ENCODE peak calls at places on chromosomes 16 and 17, in five cellular contexts. One of them, this sample, is unnamed. For H3K36me3, the result is how much of the 10 kb centered on the place peaks cover.

GRCh38 chr16:11493531-11493929 is 93.2 kb downstream of the LITAF start:
- DNase-seq in tibial artery: no peak
- DNase-seq in OCI-LY7: peak
- DNase-seq in transverse colon: no peak
- DNase-seq in neural progenitor cell: no peak
- DNase-seq in this sample: no peak

GRCh38 chr17:9982159-9982558 is 77.1 kb upstream of the RCVRN start:
- DNase-seq in tibial artery: no peak
- DNase-seq in OCI-LY7: no peak
- DNase-seq in transverse colon: peak
- DNase-seq in neural progenitor cell: peak
- DNase-seq in this sample: no peak

GRCh38 chr17:64129515-64129764 is 504 bp downstream of the ERN1 start:
- DNase-seq in neural progenitor cell: no peak
- DNase-seq in tibial artery: no peak
- DNase-seq in OCI-LY7: no peak
- DNase-seq in transverse colon: no peak
- DNase-seq in this sample: no peak

GRCh38 chr17:72373910-72374741 is 253.3 kb downstream of the SOX9 start:
- DNase-seq in transverse colon: no peak
- DNase-seq in OCI-LY7: no peak
- DNase-seq in tibial artery: no peak
- DNase-seq in neural progenitor cell: peak
- DNase-seq in this sample: no peak

GRCh38 chr17:73605444-73605843 is 38.8 kb downstream of the SDK2 start:
- DNase-seq in neural progenitor cell: no peak
- DNase-seq in transverse colon: no peak
- DNase-seq in tibial artery: no peak
- DNase-seq in OCI-LY7: no peak
- DNase-seq in this sample: no peak

GRCh38 chr16:10298416-10298815 is 87.4 kb upstream of the ATF7IP2 start:
- DNase-seq in tibial artery: no peak
- DNase-seq in neural progenitor cell: no peak
- DNase-seq in OCI-LY7: no peak
- DNase-seq in transverse colon: no peak
- DNase-seq in this sample: no peak

GRCh38 chr16:10387378-10387681 is 1.5 kb downstream of the ATF7IP2 start:
- DNase-seq in neural progenitor cell: no peak
- DNase-seq in tibial artery: no peak
- DNase-seq in OCI-LY7: no peak
- DNase-seq in transverse colon: no peak
- DNase-seq in this sample: no peak

GRCh38 chr17:16085066-16085699 is 85.6 kb downstream of the TTC19 start:
- DNase-seq in OCI-LY7: no peak
- DNase-seq in tibial artery: no peak
- DNase-seq in transverse colon: no peak
- DNase-seq in neural progenitor cell: no peak
- DNase-seq in this sample: no peak

GRCh38 chr17:77480509-77481215 is 339.9 kb downstream of the SEC14L1 start:
- DNase-seq in OCI-LY7: no peak
- DNase-seq in tibial artery: no peak
- DNase-seq in transverse colon: no peak
- DNase-seq in neural progenitor cell: peak
- DNase-seq in this sample: no peak

GRCh38 chr17:27810902-27811557 is 10.7 kb upstream of the NOS2 start:
- DNase-seq in neural progenitor cell: no peak
- DNase-seq in transverse colon: no peak
- DNase-seq in tibial artery: no peak
- DNase-seq in OCI-LY7: no peak
- DNase-seq in this sample: no peak

GRCh38 chr17:19248923-19249574 is 11.9 kb downstream of the EPN2 start:
- DNase-seq in OCI-LY7: no peak
- DNase-seq in tibial artery: peak
- DNase-seq in neural progenitor cell: no peak
- DNase-seq in transverse colon: peak
- DNase-seq in this sample: no peak

GRCh38 chr16:67555795-67556212 is 6.5 kb upstream of the CTCF start:
- DNase-seq in neural progenitor cell: no peak
- DNase-seq in transverse colon: no peak
- DNase-seq in OCI-LY7: peak
- DNase-seq in tibial artery: no peak
- DNase-seq in this sample: peak

GRCh38 chr16:73878616-73879015 is 418.0 kb upstream of the PSMD7 start:
- DNase-seq in transverse colon: no peak
- DNase-seq in neural progenitor cell: peak
- DNase-seq in OCI-LY7: peak
- DNase-seq in tibial artery: no peak
- DNase-seq in this sample: no peak

GRCh38 chr17:74512624-74513084 is 18.6 kb downstream of the CD300LB start:
- DNase-seq in transverse colon: no peak
- DNase-seq in neural progenitor cell: no peak
- DNase-seq in tibial artery: no peak
- DNase-seq in OCI-LY7: no peak
- DNase-seq in this sample: no peak

GRCh38 chr16:83969771-83970429 is 1.9 kb downstream of the NECAB2 start:
- DNase-seq in OCI-LY7: no peak
- DNase-seq in transverse colon: no peak
- DNase-seq in neural progenitor cell: peak
- DNase-seq in tibial artery: no peak
- DNase-seq in this sample: no peak

GRCh38 chr16:50835358-50836060 is 93.6 kb downstream of the CYLD start:
- DNase-seq in transverse colon: no peak
- DNase-seq in OCI-LY7: no peak
- DNase-seq in neural progenitor cell: no peak
- DNase-seq in tibial artery: no peak
- DNase-seq in this sample: no peak

GRCh38 chr17:73566905-73567782 is 77.1 kb downstream of the SDK2 start:
- DNase-seq in neural progenitor cell: peak
- DNase-seq in tibial artery: no peak
- DNase-seq in transverse colon: no peak
- DNase-seq in OCI-LY7: peak
- DNase-seq in this sample: peak

GRCh38 chr16:51150894-51151320 is at the start of gene SALL1:
- DNase-seq in transverse colon: no peak
- DNase-seq in OCI-LY7: no peak
- DNase-seq in neural progenitor cell: peak
- DNase-seq in tibial artery: no peak
- DNase-seq in this sample: no peak

GRCh38 chr16:74025-74424 is 1.6 kb upstream of the RHBDF1 start:
- DNase-seq in OCI-LY7: no peak
- DNase-seq in tibial artery: no peak
- DNase-seq in neural progenitor cell: no peak
- DNase-seq in transverse colon: no peak
- DNase-seq in this sample: no peak

GRCh38 chr16:31323959-31324629 is 30.9 kb upstream of the ITGAX start:
- DNase-seq in transverse colon: no peak
- DNase-seq in OCI-LY7: no peak
- DNase-seq in tibial artery: no peak
- DNase-seq in neural progenitor cell: no peak
- DNase-seq in this sample: no peak

GRCh38 chr16:31710880-31711279 is 162.7 kb upstream of the ZNF267 start:
- DNase-seq in OCI-LY7: no peak
- DNase-seq in neural progenitor cell: no peak
- DNase-seq in tibial artery: no peak
- DNase-seq in transverse colon: no peak
- DNase-seq in this sample: no peak

GRCh38 chr17:10836966-10837599 is 804 bp downstream of the PIRT start:
- DNase-seq in OCI-LY7: no peak
- DNase-seq in neural progenitor cell: no peak
- DNase-seq in tibial artery: no peak
- DNase-seq in transverse colon: peak
- DNase-seq in this sample: no peak

GRCh38 chr17:79315282-79316106 is 240.9 kb downstream of the ENGASE start:
- DNase-seq in transverse colon: no peak
- DNase-seq in neural progenitor cell: no peak
- DNase-seq in OCI-LY7: no peak
- DNase-seq in tibial artery: no peak
- DNase-seq in this sample: no peak

GRCh38 chr17:77724876-77725615 is 233.5 kb upstream of the TNRC6C start:
- DNase-seq in tibial artery: no peak
- DNase-seq in neural progenitor cell: no peak
- DNase-seq in transverse colon: peak
- DNase-seq in OCI-LY7: peak
- DNase-seq in this sample: no peak

GRCh38 chr16:67723151-67723915 is 4.2 kb upstream of the GFOD2 start:
- DNase-seq in OCI-LY7: no peak
- DNase-seq in transverse colon: no peak
- DNase-seq in tibial artery: peak
- DNase-seq in neural progenitor cell: no peak
- DNase-seq in this sample: no peak

GRCh38 chr16:84842516-84843148 is 22.8 kb downstream of the CRISPLD2 start:
- DNase-seq in tibial artery: no peak
- DNase-seq in neural progenitor cell: no peak
- DNase-seq in OCI-LY7: no peak
- DNase-seq in transverse colon: no peak
- DNase-seq in this sample: no peak

GRCh38 chr16:71537643-71538042 is 11.4 kb downstream of the CHST4 start:
- DNase-seq in tibial artery: no peak
- DNase-seq in transverse colon: peak
- DNase-seq in OCI-LY7: peak
- DNase-seq in neural progenitor cell: peak
- DNase-seq in this sample: no peak

GRCh38 chr17:3762922-3763776 is 37.8 kb downstream of the ITGAE start:
- DNase-seq in OCI-LY7: no peak
- DNase-seq in tibial artery: no peak
- DNase-seq in neural progenitor cell: no peak
- DNase-seq in transverse colon: no peak
- DNase-seq in this sample: peak

GRCh38 chr16:56911771-56912541 is 20.0 kb upstream of the HERPUD1 start:
- DNase-seq in neural progenitor cell: peak
- DNase-seq in OCI-LY7: peak
- DNase-seq in transverse colon: peak
- DNase-seq in tibial artery: peak
- DNase-seq in this sample: no peak

GRCh38 chr17:61097786-61098185 is 301.9 kb upstream of the TBX2 start:
- DNase-seq in transverse colon: no peak
- DNase-seq in tibial artery: no peak
- DNase-seq in OCI-LY7: no peak
- DNase-seq in neural progenitor cell: no peak
- DNase-seq in this sample: no peak

GRCh38 chr16:51113254-51114125 is 37.6 kb downstream of the SALL1 start:
- DNase-seq in tibial artery: no peak
- DNase-seq in transverse colon: no peak
- DNase-seq in neural progenitor cell: peak
- DNase-seq in OCI-LY7: no peak
- DNase-seq in this sample: no peak

GRCh38 chr17:59842901-59843652 is 49.7 kb downstream of the TUBD1 start:
- DNase-seq in transverse colon: peak
- DNase-seq in tibial artery: no peak
- DNase-seq in OCI-LY7: no peak
- DNase-seq in neural progenitor cell: no peak
- DNase-seq in this sample: no peak

GRCh38 chr16:48531011-48531962 is 78.7 kb downstream of the N4BP1 start:
- DNase-seq in OCI-LY7: no peak
- DNase-seq in neural progenitor cell: no peak
- DNase-seq in tibial artery: peak
- DNase-seq in transverse colon: no peak
- DNase-seq in this sample: no peak

GRCh38 chr17:82489117-82489516 is 30.4 kb upstream of the FOXK2 start:
- DNase-seq in transverse colon: no peak
- DNase-seq in OCI-LY7: no peak
- DNase-seq in tibial artery: peak
- DNase-seq in neural progenitor cell: no peak
- DNase-seq in this sample: no peak

GRCh38 chr17:781920-782731 is at the start of the genes GLOD4 and MRM3:
- DNase-seq in neural progenitor cell: peak
- DNase-seq in transverse colon: peak
- DNase-seq in OCI-LY7: peak
- DNase-seq in tibial artery: peak
- DNase-seq in this sample: peak

GRCh38 chr17:60305141-60305540 is 86.8 kb downstream of the USP32 start:
- DNase-seq in transverse colon: no peak
- DNase-seq in tibial artery: no peak
- DNase-seq in neural progenitor cell: no peak
- DNase-seq in OCI-LY7: peak
- DNase-seq in this sample: no peak

GRCh38 chr17:8372422-8372821 is 4.1 kb downstream of the KRABD2 start:
- DNase-seq in transverse colon: no peak
- DNase-seq in neural progenitor cell: no peak
- DNase-seq in tibial artery: no peak
- DNase-seq in OCI-LY7: no peak
- DNase-seq in this sample: no peak

GRCh38 chr16:84228321-84228838 is 11.4 kb downstream of the KCNG4 start:
- DNase-seq in neural progenitor cell: peak
- DNase-seq in OCI-LY7: no peak
- DNase-seq in tibial artery: peak
- DNase-seq in transverse colon: peak
- DNase-seq in this sample: no peak

GRCh38 chr17:44193326-44194084 is 6.2 kb downstream of the ATXN7L3 start:
- DNase-seq in tibial artery: no peak
- DNase-seq in OCI-LY7: no peak
- DNase-seq in neural progenitor cell: no peak
- DNase-seq in transverse colon: no peak
- DNase-seq in this sample: no peak
- H3K36me3 ChIP-seq in tibial artery: half or more
- H3K36me3 ChIP-seq in OCI-LY7: half or more
- H3K36me3 ChIP-seq in neural progenitor cell: under half
- H3K36me3 ChIP-seq in transverse colon: under half
- H3K36me3 ChIP-seq in this sample: under half

GRCh38 chr17:46190763-46191162 is 2.5 kb downstream of the KANSL1 start:
- DNase-seq in tibial artery: no peak
- DNase-seq in neural progenitor cell: no peak
- DNase-seq in OCI-LY7: peak
- DNase-seq in transverse colon: no peak
- DNase-seq in this sample: no peak
- H3K27ac ChIP-seq in tibial artery: peak
- H3K27ac ChIP-seq in neural progenitor cell: no peak
- H3K27ac ChIP-seq in OCI-LY7: peak
- H3K27ac ChIP-seq in transverse colon: peak
- H3K27ac ChIP-seq in this sample: peak

GRCh38 chr16:7452090-7452489 is 119.4 kb downstream of the RBFOX1 start:
- DNase-seq in transverse colon: no peak
- DNase-seq in OCI-LY7: no peak
- DNase-seq in neural progenitor cell: no peak
- DNase-seq in tibial artery: no peak
- DNase-seq in this sample: no peak

GRCh38 chr16:7449306-7449705 is 116.7 kb downstream of the RBFOX1 start:
- DNase-seq in OCI-LY7: no peak
- DNase-seq in tibial artery: no peak
- DNase-seq in neural progenitor cell: no peak
- DNase-seq in transverse colon: no peak
- DNase-seq in this sample: no peak

GRCh38 chr16:7443966-7444365 is 111.3 kb downstream of the RBFOX1 start:
- DNase-seq in tibial artery: no peak
- DNase-seq in transverse colon: no peak
- DNase-seq in neural progenitor cell: no peak
- DNase-seq in OCI-LY7: no peak
- DNase-seq in this sample: no peak

GRCh38 chr16:7449808-7450207 is 117.2 kb downstream of the RBFOX1 start:
- DNase-seq in transverse colon: no peak
- DNase-seq in neural progenitor cell: no peak
- DNase-seq in OCI-LY7: no peak
- DNase-seq in tibial artery: no peak
- DNase-seq in this sample: no peak
- H3K36me3 ChIP-seq in transverse colon: under half
- H3K36me3 ChIP-seq in neural progenitor cell: under half
- H3K36me3 ChIP-seq in OCI-LY7: under half
- H3K36me3 ChIP-seq in tibial artery: under half
- H3K36me3 ChIP-seq in this sample: under half

GRCh38 chr17:49371178-49371834 is 9.3 kb upstream of the ZNF652 start:
- DNase-seq in tibial artery: no peak
- DNase-seq in neural progenitor cell: peak
- DNase-seq in OCI-LY7: no peak
- DNase-seq in transverse colon: no peak
- DNase-seq in this sample: no peak
- H3K27ac ChIP-seq in tibial artery: no peak
- H3K27ac ChIP-seq in neural progenitor cell: no peak
- H3K27ac ChIP-seq in OCI-LY7: no peak
- H3K27ac ChIP-seq in transverse colon: no peak
- H3K27ac ChIP-seq in this sample: no peak